ENCODE peak calls at places on chromosomes 2 and 18, in six cellular contexts. P is heart left ventricle; Y is CD4-positive, alpha-beta memory T cell; J is RWPE2; L is lung; O is HCT116. Z is an unnamed sample. For H3K36me3, the result is how much of the 10 kb centered on the place peaks cover.

GRCh38 chr2:149330127-149331022 is at the start of gene LYPD6:
- DNase-seq in P (peak), Y (no peak), J (peak), L (peak), O (peak), Z (no peak)

GRCh38 chr2:33207336-33207735 is 260.6 kb downstream of the LTBP1 start:
- DNase-seq in P (no peak), Y (no peak), J (no peak), L (no peak), O (no peak), Z (no peak)

GRCh38 chr2:157315901-157316300 is 9.7 kb downstream of the ERMN start:
- DNase-seq in P (no peak), Y (no peak), J (no peak), L (no peak), O (no peak), Z (no peak)

GRCh38 chr2:98026927-98027522 is 31.3 kb upstream of the TMEM131 start:
- DNase-seq in P (no peak), Y (no peak), J (no peak), L (no peak), O (no peak), Z (no peak)

GRCh38 chr18:4358618-4359017 is 96.5 kb downstream of the DLGAP1 start:
- DNase-seq in P (no peak), Y (no peak), J (no peak), L (no peak), O (no peak), Z (no peak)

GRCh38 chr2:212712466-212712865 is 173.9 kb upstream of the ERBB4 start:
- DNase-seq in P (no peak), Y (no peak), J (no peak), L (no peak), O (no peak), Z (no peak)

GRCh38 chr2:28610583-28611201 is 114.8 kb downstream of the PLB1 start:
- DNase-seq in P (no peak), Y (no peak), J (peak), L (no peak), O (peak), Z (no peak)

GRCh38 chr18:23573948-23574431 is 12.3 kb downstream of the NPC1 start:
- DNase-seq in P (no peak), Y (peak), J (no peak), L (peak), O (no peak), Z (no peak)

GRCh38 chr2:71667256-71668182 is 214.2 kb downstream of the DYSF start:
- DNase-seq in P (no peak), Y (no peak), J (no peak), L (peak), O (no peak), Z (no peak)

GRCh38 chr2:215556979-215557378 is 121.1 kb upstream of the FN1 start:
- DNase-seq in P (no peak), Y (no peak), J (no peak), L (no peak), O (no peak), Z (no peak)

GRCh38 chr2:17594533-17595391 is 54.3 kb downstream of the VSNL1 start:
- DNase-seq in P (no peak), Y (no peak), J (no peak), L (no peak), O (no peak), Z (no peak)

GRCh38 chr2:42944744-42945415 is 152.5 kb upstream of the HAAO start:
- DNase-seq in P (no peak), Y (no peak), J (no peak), L (no peak), O (peak), Z (no peak)

GRCh38 chr2:145652992-145653545 is 1133.2 kb upstream of the ZEB2 start:
- DNase-seq in P (no peak), Y (no peak), J (no peak), L (no peak), O (no peak), Z (no peak)

GRCh38 chr2:227515742-227516141 is 43.8 kb downstream of the AGFG1 start:
- DNase-seq in P (no peak), Y (no peak), J (no peak), L (no peak), O (no peak), Z (no peak)

GRCh38 chr2:218367415-218368149 is 10.9 kb downstream of the CATIP start:
- DNase-seq in P (peak), Y (peak), J (no peak), L (peak), O (peak), Z (peak)

GRCh38 chr18:59697236-59697932 is at the start of gene CCBE1:
- DNase-seq in P (peak), Y (no peak), J (peak), L (peak), O (peak), Z (no peak)

GRCh38 chr18:74310411-74310810 is 5.2 kb upstream of the C18orf63 start:
- DNase-seq in P (no peak), Y (no peak), J (no peak), L (no peak), O (no peak), Z (no peak)

GRCh38 chr2:177296047-177296446 is 31.5 kb upstream of the NFE2L2 start:
- DNase-seq in P (no peak), Y (peak), J (no peak), L (no peak), O (peak), Z (peak)

GRCh38 chr2:133819906-133820305 is 251.6 kb upstream of the NCKAP5 start:
- DNase-seq in P (no peak), Y (no peak), J (no peak), L (no peak), O (no peak), Z (no peak)

GRCh38 chr2:96815326-96816126 is 542 bp upstream of the CNNM3 start:
- DNase-seq in P (no peak), Y (no peak), J (no peak), L (no peak), O (no peak), Z (no peak)

GRCh38 chr18:46281185-46282176 is 177.3 kb downstream of the HAUS1 start:
- DNase-seq in P (peak), Y (peak), J (no peak), L (peak), O (peak), Z (peak)

GRCh38 chr2:70922591-70923234 is 13.0 kb upstream of the ATP6V1B1 start:
- DNase-seq in P (no peak), Y (no peak), J (no peak), L (no peak), O (no peak), Z (no peak)

GRCh38 chr2:5227062-5227699 is 465.0 kb upstream of the SOX11 start:
- DNase-seq in P (no peak), Y (no peak), J (no peak), L (no peak), O (no peak), Z (no peak)

GRCh38 chr2:45712538-45712937 is 61.1 kb downstream of the PRKCE start:
- DNase-seq in P (no peak), Y (no peak), J (no peak), L (no peak), O (no peak), Z (no peak)

GRCh38 chr2:120175000-120175581 is 48.1 kb downstream of the TMEM185B start:
- DNase-seq in P (no peak), Y (peak), J (no peak), L (no peak), O (peak), Z (peak)

GRCh38 chr18:7987284-7987976 is 420.3 kb downstream of the PTPRM start:
- DNase-seq in P (no peak), Y (no peak), J (no peak), L (no peak), O (no peak), Z (no peak)

GRCh38 chr2:236334122-236334876 is 70.1 kb upstream of the ASB18 start:
- DNase-seq in P (peak), Y (no peak), J (no peak), L (no peak), O (no peak), Z (no peak)

GRCh38 chr2:68806511-68807109 is 64.6 kb downstream of the BMP10 start:
- DNase-seq in P (no peak), Y (no peak), J (no peak), L (no peak), O (no peak), Z (no peak)

GRCh38 chr18:29652797-29653196 is 1389.7 kb downstream of the DSC3 start:
- DNase-seq in P (no peak), Y (no peak), J (no peak), L (no peak), O (no peak), Z (no peak)

GRCh38 chr2:177403822-177404221 is 11.2 kb downstream of the AGPS start:
- DNase-seq in P (no peak), Y (no peak), J (no peak), L (no peak), O (no peak), Z (no peak)

GRCh38 chr2:73314441-73314840 is 21.1 kb upstream of the EGR4 start:
- DNase-seq in P (no peak), Y (no peak), J (no peak), L (no peak), O (no peak), Z (no peak)

GRCh38 chr2:11343626-11344341 is 652 bp downstream of the ROCK2 start:
- DNase-seq in P (peak), Y (peak), J (no peak), L (peak), O (no peak), Z (peak)

GRCh38 chr2:111522231-111522768 is 361.7 kb downstream of the ANAPC1 start:
- DNase-seq in P (no peak), Y (no peak), J (no peak), L (no peak), O (no peak), Z (no peak)

GRCh38 chr18:50232419-50232818 is 33.9 kb downstream of the CFAP53 start:
- DNase-seq in P (no peak), Y (no peak), J (no peak), L (no peak), O (no peak), Z (no peak)

GRCh38 chr18:79463424-79463960 is 67.8 kb downstream of the NFATC1 start:
- DNase-seq in P (no peak), Y (no peak), J (no peak), L (no peak), O (no peak), Z (no peak)

GRCh38 chr2:86035371-86035882 is 70.3 kb downstream of the POLR1A start:
- DNase-seq in P (no peak), Y (no peak), J (no peak), L (no peak), O (no peak), Z (no peak)
- H3K36me3 ChIP-seq in P (half or more), Y (under half), J (half or more), L (under half), O (half or more), Z (under half)

GRCh38 chr2:64666810-64667438 is 13.2 kb upstream of the SERTAD2 start:
- DNase-seq in P (no peak), Y (no peak), J (no peak), L (no peak), O (no peak), Z (no peak)
- H3K27ac ChIP-seq in P (peak), Y (no peak), J (no peak), L (no peak), O (no peak), Z (no peak)

GRCh38 chr2:86160156-86160952 is 34.9 kb downstream of the IMMT start:
- DNase-seq in P (no peak), Y (no peak), J (no peak), L (no peak), O (no peak), Z (no peak)

GRCh38 chr2:86158286-86158685 is 37.0 kb downstream of the IMMT start:
- DNase-seq in P (no peak), Y (no peak), J (no peak), L (no peak), O (no peak), Z (no peak)

GRCh38 chr2:86157009-86157556 is 38.2 kb downstream of the IMMT start:
- DNase-seq in P (no peak), Y (no peak), J (no peak), L (no peak), O (no peak), Z (no peak)
- H3K36me3 ChIP-seq in P (half or more), Y (half or more), J (half or more), L (under half), O (under half), Z (under half)

DNA sequence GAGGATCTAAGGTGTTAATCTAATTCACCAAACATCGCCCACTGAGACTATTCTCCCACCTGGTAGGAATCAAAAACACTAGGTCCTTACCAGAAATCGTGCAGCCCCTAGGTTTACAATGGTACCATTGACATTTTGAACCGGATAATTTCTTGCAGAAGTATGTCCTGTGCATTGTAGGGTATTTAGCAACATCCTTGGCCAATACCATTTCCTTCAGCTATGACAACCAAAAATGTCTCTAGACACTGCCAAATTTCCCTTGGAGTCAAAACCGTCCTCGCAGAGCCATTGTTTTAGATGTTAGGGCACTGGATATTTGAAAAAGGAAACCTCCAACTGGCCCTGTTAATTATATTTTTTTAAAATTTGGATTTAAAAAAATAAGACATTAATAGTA is 3.8 kb downstream of the VPS54 start:
- DNase-seq in P (no peak), Y (no peak), J (no peak), L (no peak), O (no peak), Z (no peak)
- H3K27ac ChIP-seq in P (peak), Y (no peak), J (no peak), L (no peak), O (no peak), Z (no peak)

DNA sequence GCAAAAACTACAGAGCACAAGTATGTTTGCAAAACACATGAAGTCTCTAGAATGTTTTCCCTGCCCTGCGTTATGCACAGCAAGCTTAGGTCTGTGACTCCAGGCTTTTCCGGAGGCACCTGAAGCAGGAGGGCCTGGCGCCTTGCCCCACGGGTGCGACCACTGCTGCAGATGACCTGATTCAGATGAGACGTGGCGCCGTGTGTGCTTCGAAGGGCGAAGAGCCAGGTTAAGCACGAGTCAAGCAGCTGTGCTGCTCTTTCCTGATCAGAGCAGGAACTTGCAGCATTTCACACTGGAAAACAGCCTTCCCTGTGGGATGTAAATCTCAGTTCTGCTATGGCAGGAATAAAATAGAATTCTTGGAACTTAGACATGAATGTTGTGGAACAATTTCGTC is 43.2 kb downstream of the EIPR1 start:
- DNase-seq in P (no peak), Y (no peak), J (peak), L (no peak), O (no peak), Z (no peak)
- H3K36me3 ChIP-seq in P (under half), Y (under half), J (under half), L (under half), O (under half), Z (under half)

GRCh38 chr2:168427451-168427850 is 28.6 kb upstream of the CERS6 start:
- DNase-seq in P (no peak), Y (no peak), J (no peak), L (no peak), O (no peak), Z (no peak)
- H3K27ac ChIP-seq in P (no peak), Y (no peak), J (no peak), L (no peak), O (no peak), Z (no peak)

GRCh38 chr2:222611684-222612083 is 44.2 kb downstream of the FARSB start:
- DNase-seq in P (no peak), Y (no peak), J (no peak), L (no peak), O (no peak), Z (no peak)

GRCh38 chr2:222615320-222615719 is 40.6 kb downstream of the FARSB start:
- DNase-seq in P (no peak), Y (no peak), J (no peak), L (no peak), O (no peak), Z (no peak)

GRCh38 chr2:222610746-222611145 is 45.1 kb downstream of the FARSB start:
- DNase-seq in P (no peak), Y (no peak), J (no peak), L (no peak), O (no peak), Z (no peak)

GRCh38 chr2:222609391-222609790 is 46.5 kb downstream of the FARSB start:
- DNase-seq in P (no peak), Y (no peak), J (no peak), L (no peak), O (no peak), Z (no peak)

DNA sequence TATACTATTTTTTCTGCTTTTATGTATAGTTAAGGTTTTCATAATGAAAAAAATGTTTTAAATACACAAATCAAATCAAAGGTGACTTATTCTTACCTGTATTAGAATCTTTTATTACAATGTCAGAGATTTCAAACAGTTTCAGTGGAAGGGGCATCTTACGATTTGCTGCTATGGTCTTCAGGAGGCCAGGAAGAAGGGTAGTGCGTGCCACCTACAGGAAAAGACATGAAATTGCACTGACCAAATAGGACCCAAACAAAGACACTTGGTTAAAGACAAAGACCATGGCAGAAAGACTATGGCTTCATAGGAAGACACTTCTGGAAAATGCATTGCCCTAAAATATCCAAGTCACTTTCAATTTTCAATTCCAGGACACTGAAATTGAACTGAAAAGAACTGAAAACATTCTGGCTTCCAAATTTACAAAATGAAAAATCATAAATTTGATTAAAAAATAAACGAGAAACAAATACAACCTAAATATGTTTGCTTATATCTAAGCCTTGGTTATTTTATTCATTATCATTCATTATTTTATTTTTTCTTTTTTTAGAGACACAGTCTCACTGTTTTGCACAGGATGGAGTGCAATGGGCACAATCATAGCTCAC is 42.1 kb downstream of the FARSB start:
- DNase-seq in P (no peak), Y (peak), J (no peak), L (no peak), O (peak), Z (peak)
- H3K36me3 ChIP-seq in P (half or more), Y (under half), J (half or more), L (under half), O (under half), Z (under half)

DNA sequence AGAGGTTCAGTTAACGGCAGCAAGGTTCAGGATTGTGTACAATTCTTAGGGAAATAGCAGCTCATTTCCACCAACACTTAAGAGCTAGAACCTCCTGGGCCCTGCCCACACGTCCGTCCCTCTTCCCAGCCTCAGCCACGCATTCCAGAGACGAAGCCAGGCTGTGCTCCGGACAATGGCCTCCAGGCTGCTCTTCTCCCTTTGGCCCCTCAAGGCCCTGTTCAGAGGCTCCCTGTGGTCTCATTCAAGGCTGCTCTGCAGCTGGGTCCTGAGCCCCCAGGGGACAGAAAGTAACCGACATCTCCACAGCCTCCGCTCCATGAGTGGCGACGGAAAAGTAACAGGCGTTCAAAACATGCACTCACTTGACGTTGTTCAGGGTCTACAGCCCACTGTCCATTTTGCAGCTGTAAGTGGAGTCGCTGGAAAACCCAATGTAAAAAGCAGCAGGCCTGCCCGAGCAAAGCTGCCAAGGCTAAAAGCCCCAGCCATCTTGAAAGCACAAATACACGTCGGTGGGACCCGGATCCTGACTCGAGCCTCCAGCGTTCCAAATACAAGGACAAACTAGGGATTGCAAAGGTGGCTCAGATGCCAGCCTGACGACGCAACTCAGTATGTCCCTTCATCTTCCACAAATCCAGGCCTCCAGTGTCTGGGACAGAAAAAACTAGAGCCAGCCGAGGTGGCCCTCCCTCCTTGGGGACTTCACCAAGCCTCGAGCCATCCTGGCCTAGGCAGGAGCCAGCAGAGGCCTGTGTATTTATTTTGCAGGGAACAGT is 76.9 kb downstream of the NDUFA10 start:
- DNase-seq in P (peak), Y (no peak), J (peak), L (no peak), O (no peak), Z (no peak)
- H3K27ac ChIP-seq in P (no peak), Y (no peak), J (no peak), L (no peak), O (no peak), Z (no peak)

GRCh38 chr2:239833728-239834109 is 191.4 kb downstream of the NDUFA10 start:
- DNase-seq in P (no peak), Y (no peak), J (no peak), L (peak), O (no peak), Z (no peak)
- H3K36me3 ChIP-seq in P (under half), Y (under half), J (under half), L (under half), O (under half), Z (under half)

GRCh38 chr2:53881360-53881759 is 21.6 kb upstream of the GPR75 start:
- DNase-seq in P (no peak), Y (no peak), J (no peak), L (no peak), O (no peak), Z (no peak)

GRCh38 chr2:53886406-53887280 is 26.9 kb upstream of the GPR75 start:
- DNase-seq in P (no peak), Y (no peak), J (no peak), L (no peak), O (no peak), Z (no peak)

GRCh38 chr2:53880756-53881155 is 21.0 kb upstream of the GPR75 start:
- DNase-seq in P (no peak), Y (no peak), J (no peak), L (no peak), O (no peak), Z (no peak)

DNA sequence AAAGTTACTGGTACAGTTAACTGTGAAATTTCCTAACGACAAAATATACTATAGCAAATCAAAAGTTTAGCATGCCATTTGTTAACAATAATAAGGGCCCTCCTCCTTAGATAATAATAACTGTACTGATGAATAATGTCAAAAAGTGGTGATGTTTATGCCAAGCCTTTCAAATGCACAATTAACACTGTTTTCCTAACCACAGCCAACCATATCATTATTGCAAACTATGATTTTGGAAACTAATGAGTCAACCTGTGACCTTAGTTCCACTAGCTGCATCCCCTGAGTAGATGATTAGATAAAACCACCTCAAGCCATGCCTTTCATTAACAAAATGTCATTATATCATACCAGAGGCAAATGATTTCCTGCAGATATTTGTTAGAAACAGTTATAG is 25.1 kb upstream of the GPR75 start:
- DNase-seq in P (no peak), Y (no peak), J (no peak), L (no peak), O (no peak), Z (no peak)
- H3K27ac ChIP-seq in P (no peak), Y (no peak), J (no peak), L (no peak), O (no peak), Z (no peak)

Z was measured in CD8-positive, alpha-beta memory T cell.